ENCODE peak calls at places on chromosomes 13 and 19, in four cellular contexts. One of them, this sample, is unnamed.

GRCh38 chr13:20847298-20847697 is 55.2 kb downstream of the XPO4 start:
- DNase-seq in left ventricle myocardium inferior: no peak
- DNase-seq in endothelial cell of umbilical vein: no peak
- DNase-seq in body of pancreas: no peak
- DNase-seq in this sample: no peak

GRCh38 chr13:23984541-23984940 is 87.2 kb upstream of the C1QTNF9B start:
- DNase-seq in endothelial cell of umbilical vein: no peak
- DNase-seq in body of pancreas: peak
- DNase-seq in left ventricle myocardium inferior: no peak
- DNase-seq in this sample: no peak

GRCh38 chr13:30796132-30796832 is 60.9 kb downstream of the ALOX5AP start:
- DNase-seq in body of pancreas: no peak
- DNase-seq in endothelial cell of umbilical vein: peak
- DNase-seq in left ventricle myocardium inferior: no peak
- DNase-seq in this sample: no peak

GRCh38 chr13:92494915-92495314 is 731.7 kb upstream of the GPC6 start:
- DNase-seq in body of pancreas: no peak
- DNase-seq in left ventricle myocardium inferior: no peak
- DNase-seq in endothelial cell of umbilical vein: no peak
- DNase-seq in this sample: no peak

GRCh38 chr13:94169783-94170513 is 309.5 kb downstream of the DCT start:
- DNase-seq in left ventricle myocardium inferior: no peak
- DNase-seq in endothelial cell of umbilical vein: no peak
- DNase-seq in body of pancreas: no peak
- DNase-seq in this sample: no peak

GRCh38 chr19:21947775-21948174 is 63.0 kb downstream of the ZNF208 start:
- DNase-seq in endothelial cell of umbilical vein: no peak
- DNase-seq in body of pancreas: no peak
- DNase-seq in left ventricle myocardium inferior: no peak
- DNase-seq in this sample: no peak

GRCh38 chr19:45263013-45263412 is 11.9 kb downstream of the MARK4 start:
- DNase-seq in endothelial cell of umbilical vein: no peak
- DNase-seq in left ventricle myocardium inferior: no peak
- DNase-seq in body of pancreas: no peak
- DNase-seq in this sample: no peak

GRCh38 chr19:10398819-10399218 is 4.5 kb downstream of the CDC37 start:
- DNase-seq in endothelial cell of umbilical vein: no peak
- DNase-seq in left ventricle myocardium inferior: no peak
- DNase-seq in body of pancreas: no peak
- DNase-seq in this sample: no peak

GRCh38 chr19:888615-889385 is 4.2 kb downstream of the MED16 start:
- DNase-seq in body of pancreas: no peak
- DNase-seq in left ventricle myocardium inferior: no peak
- DNase-seq in endothelial cell of umbilical vein: no peak
- DNase-seq in this sample: no peak

GRCh38 chr19:30854661-30855060 is 482.5 kb downstream of the ZNF536 start:
- DNase-seq in body of pancreas: no peak
- DNase-seq in endothelial cell of umbilical vein: no peak
- DNase-seq in left ventricle myocardium inferior: no peak
- DNase-seq in this sample: no peak

GRCh38 chr13:34107814-34108213 is 289.9 kb downstream of the RFC3 start:
- DNase-seq in body of pancreas: no peak
- DNase-seq in endothelial cell of umbilical vein: no peak
- DNase-seq in left ventricle myocardium inferior: no peak
- DNase-seq in this sample: no peak

GRCh38 chr19:33463194-33463593 is 58.4 kb downstream of the PEPD start:
- DNase-seq in left ventricle myocardium inferior: no peak
- DNase-seq in body of pancreas: no peak
- DNase-seq in endothelial cell of umbilical vein: no peak
- DNase-seq in this sample: no peak

GRCh38 chr13:35475131-35475959 is 1.1 kb downstream of the MAB21L1 start:
- DNase-seq in endothelial cell of umbilical vein: peak
- DNase-seq in body of pancreas: no peak
- DNase-seq in left ventricle myocardium inferior: no peak
- DNase-seq in this sample: peak

GRCh38 chr13:102798653-102799543 is at the start of the genes BIVM and POGLUT2:
- DNase-seq in left ventricle myocardium inferior: peak
- DNase-seq in endothelial cell of umbilical vein: peak
- DNase-seq in body of pancreas: peak
- DNase-seq in this sample: peak

GRCh38 chr13:98475521-98475920 is 101.4 kb downstream of the STK24 start:
- DNase-seq in body of pancreas: peak
- DNase-seq in endothelial cell of umbilical vein: peak
- DNase-seq in left ventricle myocardium inferior: no peak
- DNase-seq in this sample: no peak

GRCh38 chr19:58558066-58558622 is at the start of gene UBE2M:
- DNase-seq in left ventricle myocardium inferior: peak
- DNase-seq in endothelial cell of umbilical vein: no peak
- DNase-seq in body of pancreas: peak
- DNase-seq in this sample: peak

GRCh38 chr13:111484959-111485358 is 164.5 kb downstream of the TEX29 start:
- DNase-seq in body of pancreas: no peak
- DNase-seq in left ventricle myocardium inferior: no peak
- DNase-seq in endothelial cell of umbilical vein: no peak
- DNase-seq in this sample: no peak

GRCh38 chr19:10009269-10009665 is 1.0 kb downstream of the COL5A3 start:
- DNase-seq in endothelial cell of umbilical vein: peak
- DNase-seq in left ventricle myocardium inferior: peak
- DNase-seq in body of pancreas: peak
- DNase-seq in this sample: peak

GRCh38 chr19:12790628-12791344 is 500 bp upstream of the JUNB start:
- DNase-seq in left ventricle myocardium inferior: no peak
- DNase-seq in endothelial cell of umbilical vein: no peak
- DNase-seq in body of pancreas: no peak
- DNase-seq in this sample: no peak

GRCh38 chr19:15673176-15673654 is 328 bp downstream of the CYP4F12 start:
- DNase-seq in left ventricle myocardium inferior: peak
- DNase-seq in body of pancreas: no peak
- DNase-seq in endothelial cell of umbilical vein: no peak
- DNase-seq in this sample: peak

GRCh38 chr13:112806761-112807652 is 117.2 kb downstream of the ATP11A start:
- DNase-seq in body of pancreas: no peak
- DNase-seq in endothelial cell of umbilical vein: no peak
- DNase-seq in left ventricle myocardium inferior: no peak
- DNase-seq in this sample: no peak

GRCh38 chr19:48418317-48419064 is 25.0 kb downstream of the GRIN2D start:
- DNase-seq in endothelial cell of umbilical vein: no peak
- DNase-seq in left ventricle myocardium inferior: no peak
- DNase-seq in body of pancreas: no peak
- DNase-seq in this sample: no peak

GRCh38 chr19:48403606-48404005 is 10.1 kb downstream of the GRIN2D start:
- DNase-seq in endothelial cell of umbilical vein: peak
- DNase-seq in body of pancreas: peak
- DNase-seq in left ventricle myocardium inferior: no peak
- DNase-seq in this sample: peak

GRCh38 chr19:5977785-5978605 is at the start of gene RANBP3:
- DNase-seq in left ventricle myocardium inferior: peak
- DNase-seq in endothelial cell of umbilical vein: peak
- DNase-seq in body of pancreas: peak
- DNase-seq in this sample: peak
- TF ChIP-seq CTCF in left ventricle myocardium inferior: no peak
- TF ChIP-seq CTCF in endothelial cell of umbilical vein: no peak
- TF ChIP-seq CTCF in body of pancreas: no peak
- TF ChIP-seq CTCF in this sample: no peak

GRCh38 chr13:91406619-91407018 is 8.2 kb downstream of the GPC5 start:
- DNase-seq in endothelial cell of umbilical vein: peak
- DNase-seq in left ventricle myocardium inferior: no peak
- DNase-seq in body of pancreas: peak
- DNase-seq in this sample: no peak
- TF ChIP-seq CTCF in endothelial cell of umbilical vein: peak
- TF ChIP-seq CTCF in left ventricle myocardium inferior: peak
- TF ChIP-seq CTCF in body of pancreas: peak
- TF ChIP-seq CTCF in this sample: no peak

DNA sequence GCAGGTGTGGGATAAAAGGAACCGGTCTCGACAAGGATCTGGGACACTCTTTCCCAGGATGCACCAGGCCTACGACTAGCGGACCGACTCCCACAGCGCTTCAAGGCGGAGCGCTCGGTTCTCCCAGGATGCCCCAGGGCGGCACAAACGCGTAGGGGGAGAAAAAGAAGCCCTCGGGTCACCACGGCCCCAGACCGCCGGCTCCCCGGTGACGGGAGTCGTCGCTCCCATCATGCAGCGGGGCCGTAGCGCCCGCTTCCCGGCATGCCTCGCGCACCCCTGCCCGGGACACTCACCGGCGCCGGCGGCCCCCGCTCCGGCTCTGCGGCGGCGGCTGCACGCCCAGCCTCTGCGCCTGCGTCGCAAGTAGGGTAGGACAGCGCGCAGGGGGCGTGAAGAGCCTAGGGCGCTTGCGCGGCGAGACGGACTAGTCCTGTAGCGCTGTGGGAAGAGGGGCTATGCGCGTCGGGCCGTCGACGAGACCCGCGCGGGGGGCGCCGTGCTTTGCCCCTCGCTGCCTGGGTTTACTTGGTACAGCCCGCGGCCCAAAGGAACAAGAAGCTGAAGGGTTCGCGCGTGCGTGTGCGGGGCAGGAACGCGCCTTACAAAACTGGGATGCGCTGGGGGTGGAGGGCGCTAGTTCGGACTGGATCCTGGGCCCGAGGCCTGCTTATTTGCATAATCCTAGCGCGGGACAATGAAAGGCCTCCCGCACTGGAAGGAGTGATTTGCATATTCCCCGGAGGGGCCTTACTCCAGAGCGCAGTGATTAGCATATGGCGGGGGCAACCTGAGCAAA is at the start of gene ZNF428:
- DNase-seq in body of pancreas: peak
- DNase-seq in endothelial cell of umbilical vein: peak
- DNase-seq in left ventricle myocardium inferior: peak
- DNase-seq in this sample: peak
- TF ChIP-seq CTCF in body of pancreas: no peak
- TF ChIP-seq CTCF in endothelial cell of umbilical vein: no peak
- TF ChIP-seq CTCF in left ventricle myocardium inferior: no peak
- TF ChIP-seq CTCF in this sample: no peak

DNA sequence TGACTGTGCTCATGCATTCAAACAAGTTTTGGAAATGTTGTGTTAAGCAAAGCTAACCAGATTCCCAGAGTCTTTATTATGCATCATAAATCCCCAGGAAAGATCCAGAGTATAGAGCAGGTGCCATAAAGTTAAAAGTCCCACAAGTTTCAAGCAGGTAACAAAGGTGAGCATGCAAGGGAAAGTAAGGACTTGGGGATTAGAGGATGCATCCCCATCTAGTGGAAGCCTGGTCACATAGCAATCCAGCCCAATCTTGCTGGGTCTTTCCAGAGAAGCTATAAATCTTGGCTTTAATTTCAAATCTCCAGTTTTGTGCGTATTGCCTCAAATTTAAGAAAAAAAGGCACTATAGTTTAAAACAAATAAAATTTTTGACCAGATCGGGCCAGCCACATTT is 72.7 kb downstream of the ZNF254 start:
- DNase-seq in left ventricle myocardium inferior: no peak
- DNase-seq in endothelial cell of umbilical vein: no peak
- DNase-seq in body of pancreas: no peak
- DNase-seq in this sample: no peak
- TF ChIP-seq CTCF in left ventricle myocardium inferior: peak
- TF ChIP-seq CTCF in endothelial cell of umbilical vein: peak
- TF ChIP-seq CTCF in body of pancreas: no peak
- TF ChIP-seq CTCF in this sample: peak

GRCh38 chr13:78131811-78132210 is 213.2 kb upstream of the EDNRB start:
- DNase-seq in left ventricle myocardium inferior: no peak
- DNase-seq in body of pancreas: no peak
- DNase-seq in endothelial cell of umbilical vein: peak
- DNase-seq in this sample: no peak
- TF ChIP-seq CTCF in left ventricle myocardium inferior: no peak
- TF ChIP-seq CTCF in body of pancreas: no peak
- TF ChIP-seq CTCF in endothelial cell of umbilical vein: peak
- TF ChIP-seq CTCF in this sample: no peak

DNA sequence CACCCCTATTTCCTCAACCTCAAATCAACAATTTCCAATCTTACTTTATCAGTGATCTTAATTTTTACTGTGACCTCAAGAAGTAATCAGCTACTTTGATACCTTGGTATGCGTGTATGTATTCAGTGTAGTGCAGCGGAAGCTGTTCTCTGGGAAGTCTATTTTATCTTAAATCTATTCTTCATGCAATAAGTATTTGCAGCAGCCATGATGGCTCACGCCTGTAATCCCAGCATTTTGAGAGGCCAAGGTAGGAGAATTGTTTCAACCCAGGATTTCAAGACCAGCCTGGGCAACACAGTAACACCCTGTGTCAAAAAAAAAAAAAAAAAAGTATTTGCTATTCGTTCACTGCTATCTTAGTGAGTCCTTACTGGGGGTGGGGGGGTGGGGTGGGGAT is 6.5 kb downstream of the SLC25A30 start:
- DNase-seq in endothelial cell of umbilical vein: no peak
- DNase-seq in left ventricle myocardium inferior: no peak
- DNase-seq in body of pancreas: no peak
- DNase-seq in this sample: no peak
- TF ChIP-seq CTCF in endothelial cell of umbilical vein: no peak
- TF ChIP-seq CTCF in left ventricle myocardium inferior: no peak
- TF ChIP-seq CTCF in body of pancreas: no peak
- TF ChIP-seq CTCF in this sample: no peak

GRCh38 chr13:82740442-82740841 is 1141.8 kb downstream of the SLITRK1 start:
- DNase-seq in body of pancreas: no peak
- DNase-seq in endothelial cell of umbilical vein: no peak
- DNase-seq in left ventricle myocardium inferior: no peak
- DNase-seq in this sample: no peak

DNA sequence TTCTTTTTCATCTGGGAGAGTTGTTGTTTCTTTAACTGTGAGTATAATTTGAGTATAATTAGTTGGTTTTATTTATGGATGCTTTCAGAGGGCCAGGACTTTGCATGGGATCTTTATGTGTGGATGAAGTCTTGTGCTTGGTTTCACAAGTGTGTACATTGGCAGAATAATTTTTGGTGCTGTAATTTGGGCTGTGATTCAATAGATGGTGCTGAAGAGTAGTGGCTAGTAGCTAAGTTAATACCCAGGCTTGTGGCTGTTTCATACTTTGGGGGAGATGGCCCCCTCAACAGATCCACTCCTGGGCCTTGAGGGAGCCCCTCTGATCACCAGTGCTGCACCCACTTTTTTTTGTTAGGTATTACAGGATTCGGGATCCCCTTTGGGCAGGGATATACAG is 1142.4 kb downstream of the SLITRK1 start:
- DNase-seq in left ventricle myocardium inferior: no peak
- DNase-seq in body of pancreas: no peak
- DNase-seq in endothelial cell of umbilical vein: no peak
- DNase-seq in this sample: no peak
- TF ChIP-seq CTCF in left ventricle myocardium inferior: no peak
- TF ChIP-seq CTCF in body of pancreas: no peak
- TF ChIP-seq CTCF in endothelial cell of umbilical vein: no peak
- TF ChIP-seq CTCF in this sample: no peak